ENCODE peak calls at places on chromosomes 12 and 14, in six cellular contexts. Q, E, C, N, G and H are unnamed samples.

GRCh38 chr14:69282448-69282847 is 22.5 kb downstream of the GALNT16 start:
- DNase-seq in Q (no peak), E (no peak), C (no peak), N (no peak), G (no peak), H (no peak)

GRCh38 chr12:120438495-120439198 is 734 bp downstream of the COX6A1 start:
- DNase-seq in Q (no peak), E (no peak), C (no peak), N (no peak), G (no peak), H (no peak)

GRCh38 chr12:12992418-12993175 is 7.5 kb downstream of the HEBP1 start:
- DNase-seq in Q (no peak), E (peak), C (peak), N (no peak), G (no peak), H (no peak)

GRCh38 chr12:68162374-68162773 is 2.8 kb upstream of the IFNG start:
- DNase-seq in Q (no peak), E (no peak), C (no peak), N (no peak), G (no peak), H (no peak)

GRCh38 chr12:120468846-120469449 is 600 bp downstream of the SRSF9 start:
- DNase-seq in Q (no peak), E (peak), C (no peak), N (no peak), G (peak), H (peak)

GRCh38 chr14:52338282-52338681 is 24.2 kb downstream of the PTGER2 start:
- DNase-seq in Q (no peak), E (no peak), C (peak), N (peak), G (no peak), H (no peak)

GRCh38 chr14:91509878-91510170 is 286 bp downstream of the PPP4R3A start:
- DNase-seq in Q (no peak), E (no peak), C (no peak), N (no peak), G (no peak), H (no peak)

GRCh38 chr14:59463773-59464650 is 1.2 kb downstream of the GPR135 start:
- DNase-seq in Q (peak), E (peak), C (no peak), N (no peak), G (peak), H (no peak)

GRCh38 chr12:115950959-115951358 is 326.5 kb downstream of the MED13L start:
- DNase-seq in Q (no peak), E (no peak), C (no peak), N (no peak), G (no peak), H (no peak)

GRCh38 chr12:123354600-123354999 is 10.0 kb downstream of the SBNO1 start:
- DNase-seq in Q (no peak), E (no peak), C (no peak), N (no peak), G (no peak), H (no peak)

GRCh38 chr14:77760381-77761204 is at the start of gene SNW1:
- DNase-seq in Q (peak), E (peak), C (peak), N (no peak), G (peak), H (peak)

GRCh38 chr14:89067293-89067972 is 243.0 kb downstream of the TTC8 start:
- DNase-seq in Q (peak), E (no peak), C (no peak), N (no peak), G (no peak), H (no peak)

GRCh38 chr12:106645074-106645421 is 62.2 kb downstream of the RFX4 start:
- DNase-seq in Q (no peak), E (no peak), C (no peak), N (no peak), G (peak), H (no peak)

GRCh38 chr12:80262372-80263170 is 163.2 kb downstream of the OTOGL start:
- DNase-seq in Q (no peak), E (peak), C (no peak), N (no peak), G (no peak), H (no peak)

GRCh38 chr12:4809013-4809448 is 88.8 kb downstream of the GALNT8 start:
- DNase-seq in Q (peak), E (no peak), C (no peak), N (no peak), G (peak), H (peak)

DNA sequence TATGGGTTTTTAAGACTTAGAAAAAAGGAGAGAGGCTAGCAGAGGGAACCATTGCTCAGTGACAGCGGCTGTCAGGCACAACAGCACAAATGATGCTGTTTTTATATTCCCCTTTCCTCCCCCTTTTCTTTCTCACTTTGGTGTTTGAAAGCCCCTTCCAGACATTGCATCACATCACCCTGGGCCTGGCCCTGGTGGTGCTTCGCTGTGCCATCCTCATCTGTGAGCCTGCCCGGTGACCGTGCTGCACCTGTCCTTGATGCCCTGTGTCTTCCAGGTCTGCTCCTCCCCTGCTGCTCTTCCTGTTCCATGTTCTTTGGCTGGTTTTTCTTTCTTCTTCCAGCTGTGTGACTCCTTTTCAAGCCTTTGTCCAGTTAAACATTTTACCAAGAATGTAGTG is 24.8 kb downstream of the KLC1 start:
- DNase-seq in Q (no peak), E (no peak), C (no peak), N (no peak), G (no peak), H (no peak)
- H3K4me3 ChIP-seq in Q (no peak), E (no peak), C (no peak), N (no peak), G (no peak), H (no peak)

DNA sequence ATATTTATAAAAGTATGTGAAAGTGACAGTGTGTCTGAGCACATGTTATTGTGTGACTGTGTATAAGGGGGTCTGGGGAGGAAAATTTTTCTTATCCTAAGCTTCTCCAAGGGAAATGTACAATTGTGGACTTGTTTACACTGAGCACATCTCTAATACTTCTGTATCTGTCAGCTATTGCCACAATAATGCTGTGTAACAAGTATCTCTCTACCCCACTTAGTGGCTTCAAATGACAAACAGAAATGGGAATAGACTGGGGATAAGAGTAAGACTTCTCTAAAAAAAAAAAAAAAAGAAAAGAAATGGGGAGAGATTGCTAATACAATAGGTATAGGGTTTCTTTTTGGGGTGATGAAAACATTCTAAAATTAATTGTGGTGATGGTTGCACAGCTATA is 44.3 kb upstream of the CCDC63 start:
- DNase-seq in Q (no peak), E (no peak), C (no peak), N (no peak), G (no peak), H (no peak)
- H3K4me3 ChIP-seq in Q (no peak), E (no peak), C (no peak), N (no peak), G (no peak), H (no peak)

GRCh38 chr14:105488781-105489606 is 2.1 kb upstream of the TEDC1 start:
- DNase-seq in Q (no peak), E (no peak), C (no peak), N (no peak), G (peak), H (no peak)
- H3K4me3 ChIP-seq in Q (peak), E (peak), C (peak), N (peak), G (peak), H (peak)

GRCh38 chr12:110105159-110105558 is 19.0 kb upstream of the IFT81 start:
- DNase-seq in Q (no peak), E (no peak), C (no peak), N (no peak), G (no peak), H (no peak)

GRCh38 chr12:110100315-110100970 is 23.7 kb upstream of the IFT81 start:
- DNase-seq in Q (peak), E (peak), C (peak), N (peak), G (peak), H (peak)

GRCh38 chr12:110105961-110106540 is 18.1 kb upstream of the IFT81 start:
- DNase-seq in Q (no peak), E (peak), C (peak), N (no peak), G (no peak), H (no peak)

GRCh38 chr12:110104188-110104969 is 19.8 kb upstream of the IFT81 start:
- DNase-seq in Q (no peak), E (peak), C (peak), N (no peak), G (no peak), H (no peak)

GRCh38 chr12:110102255-110102654 is 21.9 kb upstream of the IFT81 start:
- DNase-seq in Q (peak), E (peak), C (peak), N (no peak), G (no peak), H (peak)
- H3K4me3 ChIP-seq in Q (no peak), E (no peak), C (no peak), N (no peak), G (no peak), H (no peak)

GRCh38 chr12:91179315-91179714 is 3.3 kb downstream of the DCN start:
- DNase-seq in Q (no peak), E (peak), C (peak), N (no peak), G (no peak), H (no peak)

GRCh38 chr12:91180162-91180561 is 2.5 kb downstream of the DCN start:
- DNase-seq in Q (no peak), E (no peak), C (no peak), N (no peak), G (no peak), H (no peak)

GRCh38 chr12:91181053-91181452 is 1.6 kb downstream of the DCN start:
- DNase-seq in Q (no peak), E (peak), C (peak), N (no peak), G (no peak), H (no peak)

GRCh38 chr12:91178801-91179200 is 3.8 kb downstream of the DCN start:
- DNase-seq in Q (no peak), E (peak), C (no peak), N (no peak), G (no peak), H (no peak)

GRCh38 chr12:91180577-91180976 is 2.0 kb downstream of the DCN start:
- DNase-seq in Q (no peak), E (peak), C (peak), N (no peak), G (no peak), H (no peak)
- H3K4me3 ChIP-seq in Q (no peak), E (peak), C (peak), N (no peak), G (peak), H (no peak)

GRCh38 chr12:2076728-2077127 is 23.9 kb downstream of the CACNA1C start:
- DNase-seq in Q (no peak), E (no peak), C (no peak), N (no peak), G (no peak), H (no peak)

GRCh38 chr12:2076196-2076570 is 23.4 kb downstream of the CACNA1C start:
- DNase-seq in Q (no peak), E (peak), C (peak), N (no peak), G (no peak), H (no peak)

GRCh38 chr12:2074792-2075191 is 22.0 kb downstream of the CACNA1C start:
- DNase-seq in Q (no peak), E (no peak), C (no peak), N (no peak), G (no peak), H (no peak)

GRCh38 chr12:2080604-2081003 is 27.8 kb downstream of the CACNA1C start:
- DNase-seq in Q (no peak), E (no peak), C (no peak), N (no peak), G (no peak), H (no peak)

GRCh38 chr12:2075558-2076195 is 22.9 kb downstream of the CACNA1C start:
- DNase-seq in Q (no peak), E (no peak), C (no peak), N (no peak), G (peak), H (no peak)
- H3K4me3 ChIP-seq in Q (no peak), E (no peak), C (no peak), N (no peak), G (no peak), H (no peak)

GRCh38 chr12:130792926-130793849 is 45.9 kb downstream of the STX2 start:
- DNase-seq in Q (no peak), E (no peak), C (no peak), N (no peak), G (no peak), H (no peak)

GRCh38 chr12:130787445-130788410 is 51.3 kb downstream of the STX2 start:
- DNase-seq in Q (no peak), E (no peak), C (peak), N (no peak), G (no peak), H (no peak)

GRCh38 chr12:130787041-130787440 is 52.0 kb downstream of the STX2 start:
- DNase-seq in Q (no peak), E (no peak), C (no peak), N (no peak), G (no peak), H (no peak)

GRCh38 chr12:130791699-130792098 is 47.4 kb downstream of the STX2 start:
- DNase-seq in Q (no peak), E (peak), C (no peak), N (no peak), G (no peak), H (no peak)

GRCh38 chr12:130788515-130788914 is 50.5 kb downstream of the STX2 start:
- DNase-seq in Q (no peak), E (no peak), C (no peak), N (no peak), G (no peak), H (no peak)
- H3K4me3 ChIP-seq in Q (no peak), E (no peak), C (no peak), N (no peak), G (no peak), H (no peak)

DNA sequence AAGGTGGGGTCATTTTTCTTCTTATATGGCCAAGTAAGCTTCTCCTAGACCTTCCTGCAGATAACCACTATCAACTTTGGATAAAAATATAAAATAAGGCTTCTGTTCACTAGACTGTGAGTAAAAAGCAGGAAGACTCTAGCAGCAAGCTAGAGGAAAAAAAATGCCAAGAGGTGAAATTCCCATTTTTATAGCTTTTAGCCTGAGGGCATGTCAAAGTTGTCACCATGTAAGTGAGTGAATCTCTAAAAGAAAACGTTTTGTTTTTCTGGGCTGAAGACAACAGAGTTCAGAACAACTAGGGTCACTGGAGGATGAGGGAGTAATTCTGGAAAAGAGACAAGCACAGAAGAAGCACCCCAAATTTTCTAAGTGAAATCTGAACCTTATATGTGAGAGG is 143.9 kb upstream of the DIO3 start:
- DNase-seq in Q (no peak), E (no peak), C (no peak), N (no peak), G (no peak), H (no peak)
- H3K4me3 ChIP-seq in Q (no peak), E (no peak), C (no peak), N (no peak), G (no peak), H (no peak)